ENCODE peak calls at places on chromosome 22, in ten cellular contexts. F, T, J, K, C, Z, I, Q, S and R are unnamed samples.

GRCh38 chr22:37549704-37550059 is 10.6 kb upstream of the CDC42EP1 start:
- DNase-seq in F (peak), T (peak), J (no peak), K (no peak), C (peak), Z (peak), I (peak), Q (peak), S (no peak), R (no peak)

GRCh38 chr22:43819691-43820670 is 7.9 kb upstream of the EFCAB6 start:
- DNase-seq in F (no peak), T (no peak), J (no peak), K (peak), C (no peak), Z (no peak), I (no peak), Q (no peak), S (no peak), R (no peak)

GRCh38 chr22:44572414-44573207 is 74.6 kb upstream of the RTL6 start:
- DNase-seq in F (no peak), T (peak), J (no peak), K (no peak), C (no peak), Z (no peak), I (no peak), Q (no peak), S (no peak), R (no peak)

GRCh38 chr22:27170491-27170890 is 513.1 kb downstream of the MIAT start:
- DNase-seq in F (no peak), T (peak), J (no peak), K (no peak), C (no peak), Z (no peak), I (peak), Q (no peak), S (no peak), R (no peak)

GRCh38 chr22:27811778-27812177 is 10.2 kb upstream of the MN1 start:
- DNase-seq in F (no peak), T (no peak), J (no peak), K (no peak), C (no peak), Z (no peak), I (no peak), Q (no peak), S (no peak), R (no peak)

GRCh38 chr22:43185860-43186261 is 1.1 kb downstream of the TTLL12 start:
- DNase-seq in F (peak), T (peak), J (no peak), K (peak), C (peak), Z (peak), I (peak), Q (no peak), S (no peak), R (peak)

GRCh38 chr22:50699001-50699753 is 26.6 kb downstream of the SHANK3 start:
- DNase-seq in F (no peak), T (no peak), J (no peak), K (no peak), C (no peak), Z (no peak), I (no peak), Q (no peak), S (no peak), R (no peak)

GRCh38 chr22:42697542-42698013 is 23.1 kb downstream of the A4GALT start:
- DNase-seq in F (no peak), T (peak), J (no peak), K (no peak), C (no peak), Z (peak), I (peak), Q (no peak), S (no peak), R (no peak)